ENCODE peak calls at places on chromosomes 12 and 14, in seven cellular contexts. D is SW 1271; U is posterior cingulate gyrus; W is GM23248; X is anterior cingulate cortex; K is right cardiac atrium; N is effector CD4-positive, alpha-beta T cell. A is an unnamed sample.

GRCh38 chr12:26239508-26240328 is 44.3 kb downstream of the SSPN start:
- DNase-seq in K (peak), W (peak), N (no peak), X (peak), U (peak), D (no peak), A (no peak)

GRCh38 chr12:46698003-46698402 is 127.8 kb downstream of the SLC38A4 start:
- DNase-seq in W (no peak), X (no peak), K (no peak), U (no peak), D (no peak), N (no peak), A (no peak)

GRCh38 chr12:92398565-92399309 is 253.1 kb upstream of the BTG1 start:
- DNase-seq in N (peak), K (no peak), U (no peak), D (no peak), W (no peak), X (no peak), A (no peak)

GRCh38 chr14:30547388-30548048 is 11.4 kb upstream of the G2E3 start:
- DNase-seq in N (no peak), X (no peak), U (no peak), K (no peak), D (no peak), W (no peak), A (no peak)

GRCh38 chr14:68741839-68742470 is 50.9 kb downstream of the ZFP36L1 start:
- DNase-seq in N (no peak), X (no peak), D (no peak), W (no peak), K (no peak), U (no peak), A (no peak)

GRCh38 chr12:108856428-108857157 is 790 bp downstream of the SSH1 start:
- DNase-seq in W (peak), X (peak), U (peak), D (peak), K (peak), N (peak), A (peak)

GRCh38 chr14:93137864-93138263 is 22.1 kb upstream of the ITPK1 start:
- DNase-seq in W (peak), U (no peak), X (peak), K (peak), N (no peak), D (no peak), A (peak)

GRCh38 chr12:52207895-52208294 is 16.1 kb upstream of the KRT80 start:
- DNase-seq in N (no peak), W (peak), U (peak), K (peak), D (no peak), X (no peak), A (peak)

GRCh38 chr12:100170313-100170858 is 27.7 kb upstream of the BLTP3B start:
- DNase-seq in K (no peak), X (no peak), D (no peak), W (no peak), U (no peak), N (no peak), A (no peak)

GRCh38 chr14:22555573-22556011 is 33.4 kb downstream of the DAD1 start:
- DNase-seq in K (no peak), U (no peak), N (peak), D (no peak), W (peak), X (no peak), A (no peak)

GRCh38 chr12:106446429-106447092 is 89.0 kb downstream of the POLR3B start:
- DNase-seq in X (no peak), N (no peak), W (no peak), D (no peak), U (no peak), K (no peak), A (peak)

GRCh38 chr14:84792722-84793410 is 737.1 kb upstream of the FLRT2 start:
- DNase-seq in K (no peak), W (no peak), N (no peak), X (no peak), U (no peak), D (no peak), A (no peak)

GRCh38 chr14:69117020-69117767 is 35.7 kb downstream of the DCAF5 start:
- DNase-seq in D (no peak), U (no peak), N (no peak), K (no peak), X (no peak), W (no peak), A (no peak)

GRCh38 chr14:81125536-81125935 is 95.2 kb downstream of the GTF2A1 start:
- DNase-seq in W (no peak), X (no peak), D (no peak), U (no peak), N (no peak), K (no peak), A (no peak)

GRCh38 chr12:68565391-68565903 is 45.3 kb upstream of the RAP1B start:
- DNase-seq in U (no peak), K (no peak), W (peak), X (no peak), N (no peak), D (peak), A (peak)

GRCh38 chr12:12081836-12082497 is 11.2 kb downstream of the BCL2L14 start:
- DNase-seq in N (no peak), K (no peak), X (no peak), D (peak), U (no peak), W (peak), A (peak)

GRCh38 chr14:81144811-81145598 is 75.8 kb downstream of the GTF2A1 start:
- DNase-seq in D (no peak), W (no peak), U (no peak), N (no peak), K (no peak), X (no peak), A (no peak)

GRCh38 chr12:2697057-2697456 is 97.7 kb upstream of the FKBP4 start:
- DNase-seq in U (no peak), X (no peak), D (no peak), K (no peak), N (no peak), W (no peak), A (no peak)

GRCh38 chr14:69357544-69358200 is 40.4 kb downstream of the ERH start:
- DNase-seq in X (no peak), N (no peak), W (no peak), K (no peak), D (no peak), U (no peak), A (no peak)

GRCh38 chr14:36657409-36658090 is 4.1 kb upstream of the PAX9 start:
- DNase-seq in X (no peak), K (no peak), N (no peak), D (no peak), W (peak), U (no peak), A (no peak)

GRCh38 chr12:56193025-56193578 is 3.8 kb upstream of the SMARCC2 start:
- DNase-seq in D (peak), N (peak), K (peak), U (peak), W (peak), X (peak), A (peak)

GRCh38 chr14:101174522-101174838 is 271.0 kb upstream of the RTL1 start:
- DNase-seq in W (no peak), U (no peak), K (no peak), N (no peak), X (no peak), D (no peak), A (no peak)

GRCh38 chr14:75917322-75918251 is 64.2 kb downstream of the TGFB3 start:
- DNase-seq in W (no peak), U (no peak), N (no peak), X (no peak), D (no peak), K (no peak), A (no peak)

GRCh38 chr12:128685903-128686475 is 137.8 kb downstream of the SLC15A4 start:
- DNase-seq in K (no peak), U (no peak), D (no peak), W (no peak), N (no peak), X (no peak), A (no peak)

GRCh38 chr14:100898935-100899840 is 4.3 kb downstream of the RTL1 start:
- DNase-seq in D (no peak), U (no peak), W (no peak), K (peak), N (no peak), X (no peak), A (peak)

GRCh38 chr14:27995688-27996087 is 770.9 kb upstream of the FOXG1 start:
- DNase-seq in D (no peak), N (no peak), X (no peak), W (no peak), U (no peak), K (no peak), A (no peak)

GRCh38 chr12:16228067-16228466 is 49.4 kb downstream of the SLC15A5 start:
- DNase-seq in K (no peak), U (no peak), D (no peak), W (peak), N (no peak), X (no peak), A (no peak)

A was measured in dermis blood vessel endothelial cell.